ENCODE peak calls at places on chromosome 15, in eight cellular contexts. T is RCC 7860; J is effector CD4-positive, alpha-beta T cell; L is posterior vena cava; R is NCI-H524; H is effector memory CD8-positive, alpha-beta T cell; F is stimulated activated CD4-positive, alpha-beta T cell treated with anti-CD3 and anti-CD28 coated beads, Interleukin-12 subunit alpha, Interleukin-12 subunit beta, amount 100 ng/mL, for 4 hours; Q is putamen. B is an unnamed sample.

GRCh38 chr15:33284336-33284735 is 26.4 kb upstream of the RYR3 start:
- DNase-seq in J (no peak), R (no peak), T (no peak), L (no peak), H (no peak), Q (no peak), F (no peak), B (no peak)

GRCh38 chr15:31934821-31935220 is 95.5 kb upstream of the CHRNA7 start:
- DNase-seq in J (no peak), L (no peak), T (peak; percentile 29), H (no peak), F (no peak), Q (no peak), R (no peak), B (no peak)

GRCh38 chr15:71272932-71273331 is 157.7 kb downstream of the THSD4 start:
- DNase-seq in F (no peak), T (no peak), R (no peak), J (no peak), L (no peak), Q (no peak), H (no peak), B (no peak)

GRCh38 chr15:77087213-77087612 is 16.3 kb upstream of the TSPAN3 start:
- DNase-seq in J (no peak), T (no peak), F (no peak), H (no peak), L (no peak), Q (no peak), R (no peak), B (no peak)

GRCh38 chr15:65468229-65468628 is 45.5 kb upstream of the IGDCC4 start:
- DNase-seq in Q (no peak), H (no peak), F (no peak), T (no peak), L (no peak), R (no peak), J (no peak), B (no peak)

GRCh38 chr15:85289677-85290365 is 90.6 kb upstream of the AKAP13 start:
- DNase-seq in L (no peak), Q (peak; percentile 4), H (no peak), J (no peak), F (no peak), R (peak; percentile 74), T (peak; percentile 41), B (peak; percentile 67)

GRCh38 chr15:83380682-83381081 is 66.5 kb upstream of the SH3GL3 start:
- DNase-seq in Q (peak; percentile 49), R (peak; percentile 70), J (no peak), T (peak; percentile 69), F (peak; percentile 4), L (no peak), H (no peak), B (peak; percentile 59)

GRCh38 chr15:41512512-41513281 is 930 bp downstream of the LTK start:
- DNase-seq in R (no peak), F (no peak), H (no peak), Q (no peak), L (peak; percentile 80), T (no peak), J (no peak), B (no peak)

GRCh38 chr15:96170616-96171270 is 159.8 kb upstream of the NR2F2 start:
- DNase-seq in R (no peak), T (no peak), L (no peak), Q (no peak), H (no peak), F (no peak), J (no peak), B (no peak)

GRCh38 chr15:78149805-78150751 is 916 bp downstream of the IDH3A start:
- DNase-seq in J (no peak), F (no peak), T (no peak), L (no peak), Q (peak; percentile 33), H (no peak), R (peak; percentile 42), B (peak; percentile 23)

GRCh38 chr15:74937602-74938371 is at the start of gene COX5A:
- DNase-seq in L (peak; percentile 98), Q (peak; percentile 96), J (peak; percentile 87), T (peak; percentile 87), F (peak; percentile 87), H (peak; percentile 89), R (peak; percentile 97), B (peak; percentile 97)

GRCh38 chr15:85727068-85727467 is 67.7 kb downstream of the KLHL25 start:
- DNase-seq in L (no peak), J (no peak), H (no peak), R (no peak), Q (no peak), F (no peak), T (no peak), B (no peak)

GRCh38 chr15:97962263-97962662 is 1.8 kb downstream of the ARRDC4 start:
- DNase-seq in R (no peak), L (no peak), Q (no peak), T (no peak), J (no peak), F (no peak), H (no peak), B (no peak)

GRCh38 chr15:94829887-94830884 is 598.8 kb downstream of the MCTP2 start:
- DNase-seq in L (no peak), R (no peak), H (no peak), T (no peak), F (no peak), Q (no peak), J (no peak), B (no peak)

GRCh38 chr15:50187997-50188396 is 6.0 kb downstream of the SLC27A2 start:
- DNase-seq in F (no peak), H (no peak), T (no peak), R (no peak), J (no peak), L (no peak), Q (no peak), B (no peak)

GRCh38 chr15:81752149-81752942 is 293.5 kb downstream of the MEX3B start:
- DNase-seq in Q (peak; percentile 49), L (peak; percentile 83), F (no peak), J (no peak), T (no peak), H (no peak), R (peak; percentile 100), B (peak; percentile 78)

GRCh38 chr15:75371486-75371885 is 3.1 kb upstream of the MAN2C1 start:
- DNase-seq in R (no peak), Q (no peak), L (no peak), T (no peak), J (no peak), H (no peak), F (no peak), B (no peak)

GRCh38 chr15:22979069-22979698 is 984 bp downstream of the CYFIP1 start:
- DNase-seq in J (no peak), H (no peak), R (peak; percentile 63), T (no peak), F (peak; percentile 20), L (peak; percentile 90), Q (no peak), B (no peak)

GRCh38 chr15:100276519-100276918 is 65.3 kb downstream of the ADAMTS17 start:
- DNase-seq in J (no peak), T (no peak), H (no peak), L (no peak), F (no peak), R (peak; percentile 85), Q (no peak), B (no peak)

GRCh38 chr15:94582368-94582767 is 351.0 kb downstream of the MCTP2 start:
- DNase-seq in J (no peak), F (no peak), R (peak; percentile 63), H (peak; percentile 7), Q (no peak), T (no peak), L (no peak), B (peak; percentile 37)

GRCh38 chr15:90545095-90545494 is 15.4 kb downstream of the CRTC3 start:
- DNase-seq in H (no peak), Q (no peak), F (no peak), R (no peak), L (no peak), T (no peak), J (no peak), B (no peak)

GRCh38 chr15:66939451-66940023 is 125.9 kb upstream of the SMAD3 start:
- DNase-seq in J (no peak), H (no peak), T (no peak), Q (no peak), F (no peak), R (no peak), L (peak; percentile 75), B (no peak)

GRCh38 chr15:99437315-99438221 is 128.2 kb upstream of the MEF2A start:
- DNase-seq in Q (no peak), L (peak; percentile 79), F (no peak), R (no peak), H (no peak), J (no peak), T (no peak), B (no peak)

GRCh38 chr15:57440799-57441198 is 64.5 kb downstream of the CGNL1 start:
- DNase-seq in H (no peak), J (no peak), F (no peak), Q (no peak), R (no peak), L (no peak), T (peak; percentile 82), B (no peak)

GRCh38 chr15:70625438-70625837 is 137.9 kb downstream of the UACA start:
- DNase-seq in R (no peak), L (no peak), F (no peak), H (no peak), J (no peak), T (no peak), Q (no peak), B (peak; percentile 28)

GRCh38 chr15:40878785-40879184 is 4.8 kb upstream of the RHOV start:
- DNase-seq in F (peak; percentile 19), R (no peak), Q (no peak), T (peak; percentile 55), H (no peak), J (no peak), L (peak; percentile 13), B (no peak)

GRCh38 chr15:68552344-68552743 is 26.4 kb upstream of the CORO2B start:
- DNase-seq in Q (no peak), R (peak; percentile 62), T (no peak), F (no peak), L (no peak), J (no peak), H (no peak), B (peak; percentile 55)

GRCh38 chr15:85403745-85404144 is 23.3 kb downstream of the AKAP13 start:
- DNase-seq in R (no peak), F (no peak), Q (no peak), H (no peak), T (no peak), L (no peak), J (no peak), B (no peak)

GRCh38 chr15:89024418-89024817 is 63.8 kb upstream of the ABHD2 start:
- DNase-seq in Q (no peak), H (no peak), T (no peak), F (no peak), L (no peak), J (no peak), R (no peak), B (no peak)

GRCh38 chr15:39273805-39274411 is 307.0 kb upstream of the THBS1 start:
- DNase-seq in H (no peak), L (no peak), Q (no peak), T (no peak), J (no peak), R (no peak), F (no peak), B (no peak)

GRCh38 chr15:77107068-77107467 is 36.2 kb upstream of the TSPAN3 start:
- DNase-seq in H (no peak), F (no peak), T (no peak), Q (peak; percentile 16), J (no peak), L (no peak), R (no peak), B (no peak)

GRCh38 chr15:74790080-74790916 is 8.4 kb downstream of the CSK start:
- DNase-seq in F (no peak), J (peak; percentile 40), L (no peak), Q (peak; percentile 79), T (peak; percentile 84), R (no peak), H (no peak), B (peak; percentile 84)

GRCh38 chr15:58957101-58957973 is 23.9 kb upstream of the SLTM start:
- DNase-seq in H (peak; percentile 67), Q (peak; percentile 31), R (peak; percentile 91), F (peak; percentile 19), T (peak; percentile 52), J (peak; percentile 57), L (no peak), B (peak; percentile 70)

GRCh38 chr15:77821188-77821958 is 188.7 kb upstream of the LINGO1 start:
- DNase-seq in T (no peak), F (peak; percentile 10), J (no peak), R (peak; percentile 79), L (no peak), Q (peak; percentile 67), H (no peak), B (peak; percentile 86)

B was measured in Ammon's horn.